ENCODE peak calls at places on chromosomes 16 and 17, in four cellular contexts. One of them, this sample, is unnamed. For H3K36me3, the result is how much of the 10 kb centered on the place peaks cover.

GRCh38 chr17:78558181-78558850 is 18.9 kb downstream of the DNAH17 start:
- DNase-seq in IMR-90: no peak
- DNase-seq in stomach: no peak
- DNase-seq in OCI-LY7: peak
- DNase-seq in this sample: no peak

GRCh38 chr16:2963611-2964415 is at the start of gene KREMEN2:
- DNase-seq in IMR-90: no peak
- DNase-seq in stomach: no peak
- DNase-seq in OCI-LY7: no peak
- DNase-seq in this sample: peak

GRCh38 chr17:39591958-39592954 is 15.5 kb downstream of the NEUROD2 start:
- DNase-seq in IMR-90: peak
- DNase-seq in stomach: peak
- DNase-seq in OCI-LY7: peak
- DNase-seq in this sample: peak

GRCh38 chr17:83069931-83070374 is 9.5 kb upstream of the METRNL start:
- DNase-seq in IMR-90: no peak
- DNase-seq in stomach: no peak
- DNase-seq in OCI-LY7: no peak
- DNase-seq in this sample: no peak

GRCh38 chr17:40493697-40494096 is 7.7 kb downstream of the TNS4 start:
- DNase-seq in IMR-90: no peak
- DNase-seq in stomach: no peak
- DNase-seq in OCI-LY7: no peak
- DNase-seq in this sample: no peak

GRCh38 chr17:82107341-82107860 is 9.4 kb upstream of the FASN start:
- DNase-seq in IMR-90: no peak
- DNase-seq in stomach: no peak
- DNase-seq in OCI-LY7: peak
- DNase-seq in this sample: peak

GRCh38 chr16:21156767-21157467 is 1.6 kb upstream of the LDAF1 start:
- DNase-seq in IMR-90: peak
- DNase-seq in stomach: peak
- DNase-seq in OCI-LY7: peak
- DNase-seq in this sample: peak

GRCh38 chr17:46020023-46020735 is 21.1 kb downstream of the STH start:
- DNase-seq in IMR-90: no peak
- DNase-seq in stomach: no peak
- DNase-seq in OCI-LY7: no peak
- DNase-seq in this sample: no peak

GRCh38 chr16:49921791-49922456 is 66.0 kb upstream of the ZNF423 start:
- DNase-seq in IMR-90: peak
- DNase-seq in stomach: peak
- DNase-seq in OCI-LY7: peak
- DNase-seq in this sample: peak

GRCh38 chr16:11303405-11304138 is 22.4 kb upstream of the PRM1 start:
- DNase-seq in IMR-90: no peak
- DNase-seq in stomach: peak
- DNase-seq in OCI-LY7: no peak
- DNase-seq in this sample: no peak

GRCh38 chr16:11312718-11313492 is 31.8 kb upstream of the PRM1 start:
- DNase-seq in IMR-90: peak
- DNase-seq in stomach: peak
- DNase-seq in OCI-LY7: no peak
- DNase-seq in this sample: peak

GRCh38 chr17:78475211-78475610 is 96.8 kb downstream of the PGS1 start:
- DNase-seq in IMR-90: no peak
- DNase-seq in stomach: no peak
- DNase-seq in OCI-LY7: no peak
- DNase-seq in this sample: no peak

GRCh38 chr16:63581560-63581959 is 1540.3 kb downstream of the CDH11 start:
- DNase-seq in IMR-90: no peak
- DNase-seq in stomach: no peak
- DNase-seq in OCI-LY7: no peak
- DNase-seq in this sample: no peak

GRCh38 chr16:526181-527014 is 1.1 kb upstream of the CAPN15 start:
- DNase-seq in IMR-90: peak
- DNase-seq in stomach: peak
- DNase-seq in OCI-LY7: peak
- DNase-seq in this sample: peak

GRCh38 chr17:75097865-75098264 is 10.1 kb downstream of the SLC16A5 start:
- DNase-seq in IMR-90: no peak
- DNase-seq in stomach: no peak
- DNase-seq in OCI-LY7: no peak
- DNase-seq in this sample: no peak
- H3K36me3 ChIP-seq in IMR-90: under half
- H3K36me3 ChIP-seq in stomach: under half
- H3K36me3 ChIP-seq in OCI-LY7: under half
- H3K36me3 ChIP-seq in this sample: under half

GRCh38 chr17:49341356-49341755 is 20.7 kb downstream of the ZNF652 start:
- DNase-seq in IMR-90: no peak
- DNase-seq in stomach: no peak
- DNase-seq in OCI-LY7: no peak
- DNase-seq in this sample: no peak

GRCh38 chr17:49349535-49349934 is 12.5 kb downstream of the ZNF652 start:
- DNase-seq in IMR-90: no peak
- DNase-seq in stomach: no peak
- DNase-seq in OCI-LY7: no peak
- DNase-seq in this sample: no peak

GRCh38 chr17:49342575-49342936 is 19.5 kb downstream of the ZNF652 start:
- DNase-seq in IMR-90: no peak
- DNase-seq in stomach: no peak
- DNase-seq in OCI-LY7: no peak
- DNase-seq in this sample: no peak

GRCh38 chr17:49343273-49343672 is 18.8 kb downstream of the ZNF652 start:
- DNase-seq in IMR-90: peak
- DNase-seq in stomach: no peak
- DNase-seq in OCI-LY7: peak
- DNase-seq in this sample: no peak

DNA sequence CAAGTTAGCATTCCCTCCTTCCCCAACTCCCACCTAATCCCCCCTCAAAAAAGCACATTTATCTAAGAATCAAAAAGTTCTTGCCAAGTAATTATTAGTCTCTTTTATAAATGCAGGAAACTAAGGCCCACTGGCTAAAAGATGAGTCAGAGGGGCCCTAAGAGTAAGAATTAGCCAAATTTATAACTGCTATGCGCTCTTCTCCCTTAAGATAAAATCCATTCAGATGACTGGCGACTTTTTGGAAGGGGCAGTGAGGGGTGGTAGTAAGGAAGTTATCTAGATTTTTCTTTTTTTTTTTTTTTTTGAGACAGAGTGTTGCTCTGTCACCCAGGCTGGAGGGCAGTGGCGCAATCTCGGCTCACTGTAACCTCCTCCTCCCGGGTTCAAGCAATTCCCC is 17.1 kb downstream of the ZNF652 start:
- DNase-seq in IMR-90: no peak
- DNase-seq in stomach: no peak
- DNase-seq in OCI-LY7: no peak
- DNase-seq in this sample: no peak
- TF ChIP-seq CTCF in IMR-90: no peak
- TF ChIP-seq CTCF in stomach: no peak
- TF ChIP-seq CTCF in OCI-LY7: no peak
- TF ChIP-seq CTCF in this sample: no peak

GRCh38 chr17:30173649-30174048 is 57.0 kb downstream of the NSRP1 start:
- DNase-seq in IMR-90: no peak
- DNase-seq in stomach: no peak
- DNase-seq in OCI-LY7: no peak
- DNase-seq in this sample: no peak
- H3K36me3 ChIP-seq in IMR-90: under half
- H3K36me3 ChIP-seq in stomach: half or more
- H3K36me3 ChIP-seq in OCI-LY7: half or more
- H3K36me3 ChIP-seq in this sample: half or more

GRCh38 chr16:28218109-28218508 is 6.3 kb upstream of the XPO6 start:
- DNase-seq in IMR-90: peak
- DNase-seq in stomach: peak
- DNase-seq in OCI-LY7: peak
- DNase-seq in this sample: peak
- TF ChIP-seq CTCF in IMR-90: peak
- TF ChIP-seq CTCF in stomach: peak
- TF ChIP-seq CTCF in OCI-LY7: peak
- TF ChIP-seq CTCF in this sample: peak

GRCh38 chr16:57749872-57750452 is 14.4 kb downstream of the KATNB1 start:
- DNase-seq in IMR-90: no peak
- DNase-seq in stomach: no peak
- DNase-seq in OCI-LY7: no peak
- DNase-seq in this sample: no peak

GRCh38 chr16:57749101-57749692 is 13.6 kb downstream of the KATNB1 start:
- DNase-seq in IMR-90: no peak
- DNase-seq in stomach: no peak
- DNase-seq in OCI-LY7: no peak
- DNase-seq in this sample: no peak

GRCh38 chr16:57747496-57747895 is 11.9 kb downstream of the KATNB1 start:
- DNase-seq in IMR-90: no peak
- DNase-seq in stomach: no peak
- DNase-seq in OCI-LY7: no peak
- DNase-seq in this sample: no peak

GRCh38 chr16:57747996-57748395 is 12.4 kb downstream of the KATNB1 start:
- DNase-seq in IMR-90: no peak
- DNase-seq in stomach: no peak
- DNase-seq in OCI-LY7: no peak
- DNase-seq in this sample: no peak

DNA sequence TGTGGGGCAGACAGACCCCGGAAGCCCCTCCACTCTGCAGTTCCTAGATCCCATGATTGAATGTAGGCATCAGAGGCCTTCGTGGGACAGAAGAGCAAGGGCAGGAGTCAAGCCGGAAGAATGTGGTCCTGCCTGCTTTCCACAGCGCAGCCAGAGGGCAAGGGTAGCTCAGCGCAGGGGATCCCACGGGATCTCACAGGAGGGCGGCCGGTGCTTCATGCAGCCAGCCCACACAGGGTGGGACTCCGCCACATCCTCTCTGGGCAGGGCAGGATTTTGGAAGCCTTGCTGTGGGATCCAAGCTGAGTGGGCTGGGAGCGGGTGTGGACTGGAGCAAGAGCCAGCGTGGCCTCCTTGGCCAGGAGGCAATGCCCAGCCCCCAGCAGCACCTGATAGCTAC is 13.0 kb downstream of the KATNB1 start:
- DNase-seq in IMR-90: no peak
- DNase-seq in stomach: no peak
- DNase-seq in OCI-LY7: no peak
- DNase-seq in this sample: no peak
- H3K36me3 ChIP-seq in IMR-90: under half
- H3K36me3 ChIP-seq in stomach: half or more
- H3K36me3 ChIP-seq in OCI-LY7: under half
- H3K36me3 ChIP-seq in this sample: under half

GRCh38 chr17:50534222-50534978 is 1.9 kb downstream of the EPN3 start:
- DNase-seq in IMR-90: no peak
- DNase-seq in stomach: peak
- DNase-seq in OCI-LY7: no peak
- DNase-seq in this sample: peak
- TF ChIP-seq CTCF in IMR-90: peak
- TF ChIP-seq CTCF in stomach: peak
- TF ChIP-seq CTCF in OCI-LY7: no peak
- TF ChIP-seq CTCF in this sample: peak

DNA sequence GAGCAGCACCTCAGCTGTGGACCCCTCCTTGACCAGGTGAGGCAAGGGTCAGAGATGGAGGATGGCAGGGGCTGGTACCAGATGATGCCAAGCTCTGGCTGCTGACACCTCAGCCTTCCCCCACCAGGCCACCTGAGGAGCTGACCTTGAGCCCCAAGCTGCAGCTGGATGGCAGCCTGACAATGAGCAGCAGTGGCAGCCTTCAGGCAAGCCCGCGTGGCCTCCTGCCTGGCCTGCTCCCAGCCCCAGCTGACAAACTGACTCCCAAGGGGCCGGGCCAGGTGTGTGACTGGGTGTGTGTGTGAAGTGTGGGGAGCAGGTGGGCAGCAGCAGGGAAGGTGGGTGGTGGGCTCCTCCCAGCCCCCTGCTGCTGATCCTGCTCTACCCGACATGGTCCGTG is 4.7 kb upstream of the NRN1L start:
- DNase-seq in IMR-90: no peak
- DNase-seq in stomach: no peak
- DNase-seq in OCI-LY7: no peak
- DNase-seq in this sample: no peak
- H3K36me3 ChIP-seq in IMR-90: half or more
- H3K36me3 ChIP-seq in stomach: half or more
- H3K36me3 ChIP-seq in OCI-LY7: half or more
- H3K36me3 ChIP-seq in this sample: half or more